ENCODE peak calls at places on chromosomes 12 and 14, in nine cellular contexts. X is central memory CD4-positive, alpha-beta T cell; R is fibroblast of villous mesenchyme; Z is cardiac fibroblast; G is iPS DF 6.9; C is T-helper 2 cell treated with Interferon-gamma antibody and Interleukin-4, amounts not matched to agents 5 μg/mL and 100 μg/mL, for 36 hours; V is NCI-H187 treated with DMSO at 0.1 percent for 48 hours; L is HS-27A; S is stimulated activated CD4-positive, alpha-beta T cell treated with anti-CD3 and anti-CD28 coated beads, Interleukin-1b, Interleukin-23, amount 100 ng/mL, for 48 hours. Q is an unnamed sample.

GRCh38 chr12:75658826-75659823 is 147.7 kb upstream of the KRR1 start:
- DNase-seq in X (no peak), R (peak), Z (peak), G (no peak), C (peak), V (no peak), L (no peak), S (peak), Q (peak)

GRCh38 chr14:30272848-30273563 is 286.0 kb upstream of the G2E3 start:
- DNase-seq in X (no peak), R (no peak), Z (no peak), G (no peak), C (no peak), V (no peak), L (no peak), S (no peak), Q (no peak)

GRCh38 chr12:79634957-79635471 is 55.8 kb downstream of the PAWR start:
- DNase-seq in X (no peak), R (peak), Z (no peak), G (no peak), C (no peak), V (no peak), L (no peak), S (no peak), Q (no peak)

GRCh38 chr12:7090222-7090998 is 1.8 kb downstream of the C1R start:
- DNase-seq in X (no peak), R (peak), Z (peak), G (no peak), C (no peak), V (no peak), L (no peak), S (no peak), Q (no peak)

GRCh38 chr14:105078294-105078693 is 13.1 kb upstream of the GPR132 start:
- DNase-seq in X (no peak), R (no peak), Z (no peak), G (no peak), C (no peak), V (no peak), L (no peak), S (no peak), Q (no peak)

GRCh38 chr14:53946404-53947400 is 9.9 kb downstream of the BMP4 start:
- DNase-seq in X (no peak), R (no peak), Z (no peak), G (no peak), C (no peak), V (no peak), L (no peak), S (no peak), Q (no peak)

GRCh38 chr14:68307769-68308168 is 485.1 kb downstream of the ZFP36L1 start:
- DNase-seq in X (no peak), R (peak), Z (peak), G (no peak), C (no peak), V (no peak), L (no peak), S (no peak), Q (no peak)

GRCh38 chr12:10365716-10366433 is 24.0 kb downstream of the KLRK1 start:
- DNase-seq in X (no peak), R (peak), Z (peak), G (no peak), C (no peak), V (no peak), L (no peak), S (no peak), Q (no peak)

GRCh38 chr14:37623552-37623951 is 28.1 kb downstream of the TTC6 start:
- DNase-seq in X (no peak), R (no peak), Z (peak), G (no peak), C (no peak), V (no peak), L (peak), S (no peak), Q (peak)

GRCh38 chr14:53620890-53621289 is 335.7 kb downstream of the BMP4 start:
- DNase-seq in X (no peak), R (no peak), Z (no peak), G (no peak), C (no peak), V (no peak), L (no peak), S (no peak), Q (no peak)

GRCh38 chr12:104669057-104669770 is 212.5 kb downstream of the CHST11 start:
- DNase-seq in X (no peak), R (peak), Z (peak), G (no peak), C (no peak), V (no peak), L (no peak), S (no peak), Q (no peak)

Q was measured in T1000.